ENCODE peak calls at places on chromosomes 3 and 15, in seven cellular contexts. One of them, this sample, is unnamed.

GRCh38 chr15:28114721-28115622 is 15.9 kb upstream of the OCA2 start:
- DNase-seq in H1: no peak
- DNase-seq in trophoblast cell: peak; percentile 20
- DNase-seq in mesenchymal stem cell: no peak
- DNase-seq in mesendoderm: no peak
- DNase-seq in IMR-90: peak; percentile 66
- DNase-seq in H9: peak; percentile 20
- DNase-seq in this sample: no peak

GRCh38 chr15:68789041-68789920 is 31.4 kb downstream of the ANP32A start:
- DNase-seq in mesenchymal stem cell: no peak
- DNase-seq in H9: no peak
- DNase-seq in mesendoderm: no peak
- DNase-seq in H1: no peak
- DNase-seq in IMR-90: no peak
- DNase-seq in trophoblast cell: peak; percentile 50
- DNase-seq in this sample: no peak

GRCh38 chr15:93046120-93046519 is 42.9 kb downstream of the RGMA start:
- DNase-seq in IMR-90: no peak
- DNase-seq in mesenchymal stem cell: no peak
- DNase-seq in mesendoderm: no peak
- DNase-seq in H9: no peak
- DNase-seq in trophoblast cell: no peak
- DNase-seq in H1: no peak
- DNase-seq in this sample: no peak

GRCh38 chr3:167976880-167977498 is 118.7 kb downstream of the GOLIM4 start:
- DNase-seq in mesendoderm: no peak
- DNase-seq in mesenchymal stem cell: no peak
- DNase-seq in trophoblast cell: no peak
- DNase-seq in IMR-90: no peak
- DNase-seq in H1: no peak
- DNase-seq in H9: no peak
- DNase-seq in this sample: no peak

GRCh38 chr15:94287794-94288246 is 56.5 kb downstream of the MCTP2 start:
- DNase-seq in trophoblast cell: no peak
- DNase-seq in IMR-90: no peak
- DNase-seq in mesenchymal stem cell: no peak
- DNase-seq in H1: no peak
- DNase-seq in H9: no peak
- DNase-seq in mesendoderm: no peak
- DNase-seq in this sample: no peak

GRCh38 chr15:64653757-64654156 is 121.6 kb downstream of the RBPMS2 start:
- DNase-seq in H1: no peak
- DNase-seq in IMR-90: peak; percentile 31
- DNase-seq in H9: no peak
- DNase-seq in trophoblast cell: peak; percentile 6
- DNase-seq in mesendoderm: no peak
- DNase-seq in mesenchymal stem cell: peak; percentile 41
- DNase-seq in this sample: no peak

GRCh38 chr3:195139876-195140240 is 131.1 kb downstream of the XXYLT1 start:
- DNase-seq in IMR-90: peak; percentile 62
- DNase-seq in H9: no peak
- DNase-seq in mesendoderm: no peak
- DNase-seq in mesenchymal stem cell: peak; percentile 17
- DNase-seq in H1: no peak
- DNase-seq in trophoblast cell: peak; percentile 71
- DNase-seq in this sample: no peak

GRCh38 chr15:33098082-33099058 is 96.1 kb downstream of the FMN1 start:
- DNase-seq in mesendoderm: peak; percentile 68
- DNase-seq in H1: no peak
- DNase-seq in H9: no peak
- DNase-seq in mesenchymal stem cell: peak; percentile 69
- DNase-seq in IMR-90: peak; percentile 91
- DNase-seq in trophoblast cell: peak; percentile 69
- DNase-seq in this sample: no peak

GRCh38 chr3:184300377-184300717 is 1.3 kb downstream of the PSMD2 start:
- DNase-seq in mesendoderm: peak; percentile 37
- DNase-seq in trophoblast cell: no peak
- DNase-seq in H1: no peak
- DNase-seq in IMR-90: peak; percentile 75
- DNase-seq in mesenchymal stem cell: peak; percentile 49
- DNase-seq in H9: no peak
- DNase-seq in this sample: no peak

GRCh38 chr3:5191555-5192304 is 4.2 kb downstream of the EDEM1 start:
- DNase-seq in IMR-90: no peak
- DNase-seq in mesendoderm: no peak
- DNase-seq in H9: no peak
- DNase-seq in trophoblast cell: no peak
- DNase-seq in mesenchymal stem cell: no peak
- DNase-seq in H1: no peak
- DNase-seq in this sample: no peak

GRCh38 chr15:31307270-31308184 is 19.1 kb upstream of the KLF13 start:
- DNase-seq in IMR-90: no peak
- DNase-seq in mesendoderm: no peak
- DNase-seq in mesenchymal stem cell: no peak
- DNase-seq in H9: no peak
- DNase-seq in trophoblast cell: no peak
- DNase-seq in H1: peak; percentile 49
- DNase-seq in this sample: no peak

GRCh38 chr3:37949866-37950265 is 40.7 kb upstream of the VILL start:
- DNase-seq in H9: no peak
- DNase-seq in IMR-90: peak; percentile 63
- DNase-seq in trophoblast cell: no peak
- DNase-seq in mesendoderm: no peak
- DNase-seq in mesenchymal stem cell: peak; percentile 65
- DNase-seq in H1: peak; percentile 41
- DNase-seq in this sample: no peak

GRCh38 chr3:170337420-170337819 is 20.1 kb upstream of the SKIL start:
- DNase-seq in H1: no peak
- DNase-seq in IMR-90: no peak
- DNase-seq in trophoblast cell: no peak
- DNase-seq in H9: no peak
- DNase-seq in mesendoderm: no peak
- DNase-seq in mesenchymal stem cell: no peak
- DNase-seq in this sample: no peak

GRCh38 chr15:60116456-60117089 is 112.5 kb downstream of the FOXB1 start:
- DNase-seq in mesendoderm: no peak
- DNase-seq in H1: no peak
- DNase-seq in mesenchymal stem cell: no peak
- DNase-seq in IMR-90: no peak
- DNase-seq in H9: no peak
- DNase-seq in trophoblast cell: no peak
- DNase-seq in this sample: no peak

GRCh38 chr3:100899440-100900091 is 93.7 kb downstream of the ABI3BP start:
- DNase-seq in mesendoderm: no peak
- DNase-seq in trophoblast cell: no peak
- DNase-seq in H9: no peak
- DNase-seq in IMR-90: no peak
- DNase-seq in H1: no peak
- DNase-seq in mesenchymal stem cell: no peak
- DNase-seq in this sample: no peak

GRCh38 chr3:4666078-4666477 is 172.9 kb downstream of the ITPR1 start:
- DNase-seq in H1: no peak
- DNase-seq in mesendoderm: no peak
- DNase-seq in mesenchymal stem cell: no peak
- DNase-seq in H9: no peak
- DNase-seq in trophoblast cell: no peak
- DNase-seq in IMR-90: no peak
- DNase-seq in this sample: no peak

GRCh38 chr3:43632269-43632733 is 10.5 kb upstream of the ANO10 start:
- DNase-seq in H9: no peak
- DNase-seq in mesenchymal stem cell: peak; percentile 73
- DNase-seq in H1: no peak
- DNase-seq in trophoblast cell: peak; percentile 77
- DNase-seq in IMR-90: peak; percentile 90
- DNase-seq in mesendoderm: peak; percentile 71
- DNase-seq in this sample: no peak

GRCh38 chr15:45550436-45550835 is 27.9 kb upstream of the SLC30A4 start:
- DNase-seq in IMR-90: peak; percentile 47
- DNase-seq in trophoblast cell: peak; percentile 48
- DNase-seq in mesendoderm: no peak
- DNase-seq in H9: no peak
- DNase-seq in mesenchymal stem cell: no peak
- DNase-seq in H1: no peak
- DNase-seq in this sample: no peak

GRCh38 chr15:52071570-52071969 is 41.0 kb downstream of the BCL2L10 start:
- DNase-seq in mesendoderm: no peak
- DNase-seq in trophoblast cell: peak; percentile 97
- DNase-seq in H1: no peak
- DNase-seq in H9: no peak
- DNase-seq in IMR-90: no peak
- DNase-seq in mesenchymal stem cell: no peak
- DNase-seq in this sample: no peak

GRCh38 chr3:48012659-48013058 is 3.6 kb downstream of the MAP4 start:
- DNase-seq in IMR-90: no peak
- DNase-seq in H9: no peak
- DNase-seq in mesendoderm: no peak
- DNase-seq in H1: no peak
- DNase-seq in trophoblast cell: no peak
- DNase-seq in mesenchymal stem cell: no peak
- DNase-seq in this sample: no peak

GRCh38 chr15:32824777-32825176 is 107.0 kb downstream of the GREM1 start:
- DNase-seq in IMR-90: peak; percentile 92
- DNase-seq in H1: no peak
- DNase-seq in mesenchymal stem cell: peak; percentile 75
- DNase-seq in H9: no peak
- DNase-seq in mesendoderm: no peak
- DNase-seq in trophoblast cell: peak; percentile 85
- DNase-seq in this sample: no peak

GRCh38 chr3:101779808-101780366 is 876 bp downstream of the NXPE3 start:
- DNase-seq in mesendoderm: no peak
- DNase-seq in trophoblast cell: no peak
- DNase-seq in H1: no peak
- DNase-seq in IMR-90: no peak
- DNase-seq in H9: no peak
- DNase-seq in mesenchymal stem cell: peak; percentile 40
- DNase-seq in this sample: no peak

GRCh38 chr3:10371167-10371566 is 50.3 kb upstream of the SEC13 start:
- DNase-seq in IMR-90: peak; percentile 20
- DNase-seq in mesendoderm: no peak
- DNase-seq in mesenchymal stem cell: peak; percentile 13
- DNase-seq in H1: no peak
- DNase-seq in H9: no peak
- DNase-seq in trophoblast cell: no peak
- DNase-seq in this sample: no peak
- H2AK5ac ChIP-seq in IMR-90: peak overlapping the region; percentile 61
- H2AK5ac ChIP-seq in mesendoderm: no peak overlapping the region
- H2AK5ac ChIP-seq in mesenchymal stem cell: peak overlapping the region; percentile 1
- H2AK5ac ChIP-seq in H1: no peak overlapping the region
- H2AK5ac ChIP-seq in H9: no peak overlapping the region
- H2AK5ac ChIP-seq in trophoblast cell: no peak overlapping the region
- H2AK5ac ChIP-seq in this sample: no peak overlapping the region

GRCh38 chr3:64763980-64764379 is 76.2 kb upstream of the ADAMTS9 start:
- DNase-seq in H9: no peak
- DNase-seq in IMR-90: no peak
- DNase-seq in mesendoderm: peak; percentile 43
- DNase-seq in mesenchymal stem cell: no peak
- DNase-seq in H1: no peak
- DNase-seq in trophoblast cell: no peak
- DNase-seq in this sample: no peak
- H3K4me1 ChIP-seq in H9: no peaks in the 10 kb centered on the region
- H3K4me1 ChIP-seq in IMR-90: no peaks in the 10 kb centered on the region
- H3K4me1 ChIP-seq in mesendoderm: peaks cover 4% of the 10 kb centered on the region
- H3K4me1 ChIP-seq in mesenchymal stem cell: no peaks in the 10 kb centered on the region
- H3K4me1 ChIP-seq in H1: peaks cover 7% of the 10 kb centered on the region
- H3K4me1 ChIP-seq in trophoblast cell: peaks cover 4% of the 10 kb centered on the region
- H3K4me1 ChIP-seq in this sample: peaks cover 6% of the 10 kb centered on the region

GRCh38 chr3:31661993-31662392 is 129.3 kb downstream of the STT3B start:
- DNase-seq in H9: no peak
- DNase-seq in trophoblast cell: no peak
- DNase-seq in IMR-90: no peak
- DNase-seq in mesendoderm: no peak
- DNase-seq in H1: no peak
- DNase-seq in mesenchymal stem cell: no peak
- DNase-seq in this sample: no peak
- H3K23ac ChIP-seq in H9: no peak overlapping the region
- H3K23ac ChIP-seq in trophoblast cell: no peak overlapping the region
- H3K23ac ChIP-seq in IMR-90: no peak overlapping the region
- H3K23ac ChIP-seq in mesendoderm: no peak overlapping the region
- H3K23ac ChIP-seq in H1: no peak overlapping the region
- H3K23ac ChIP-seq in mesenchymal stem cell: no peak overlapping the region
- H3K23ac ChIP-seq in this sample: no peak overlapping the region

GRCh38 chr15:66745530-66746230 is 43.6 kb downstream of the SMAD6 start:
- DNase-seq in mesenchymal stem cell: no peak
- DNase-seq in mesendoderm: no peak
- DNase-seq in IMR-90: no peak
- DNase-seq in H9: no peak
- DNase-seq in trophoblast cell: no peak
- DNase-seq in H1: no peak
- DNase-seq in this sample: no peak
- H2AK5ac ChIP-seq in mesenchymal stem cell: peak overlapping the region; percentile 32
- H2AK5ac ChIP-seq in mesendoderm: no peak overlapping the region
- H2AK5ac ChIP-seq in IMR-90: peak overlapping the region; percentile 99
- H2AK5ac ChIP-seq in H9: no peak overlapping the region
- H2AK5ac ChIP-seq in trophoblast cell: no peak overlapping the region
- H2AK5ac ChIP-seq in H1: peak overlapping the region; percentile 82
- H2AK5ac ChIP-seq in this sample: peak overlapping the region; percentile 0